ENCODE peak calls at places on chromosomes 16 and 17, in eight cellular contexts. Z, K, H, B, J, G, P and F are unnamed samples.
A peak's percentile ranks its signal among the peaks of the same experiment; 100 is the strongest.

GRCh38 chr16:17238285-17239028 is 232.3 kb downstream of the XYLT1 start:
- DNase-seq in Z (peak; percentile 33), K (no peak), H (no peak), B (no peak), J (no peak), G (no peak), P (no peak), F (no peak)

GRCh38 chr16:6343157-6343556 is 989.5 kb upstream of the RBFOX1 start:
- DNase-seq in Z (no peak), K (no peak), H (no peak), B (no peak), J (no peak), G (no peak), P (no peak), F (no peak)

GRCh38 chr16:19105131-19105530 is 8.6 kb upstream of the ITPRIPL2 start:
- DNase-seq in Z (no peak), K (no peak), H (no peak), B (no peak), J (no peak), G (no peak), P (no peak), F (no peak)

GRCh38 chr16:14172200-14172805 is 101.2 kb downstream of the MRTFB start:
- DNase-seq in Z (peak; percentile 81), K (peak; percentile 27), H (no peak), B (no peak), J (peak; percentile 42), G (peak; percentile 84), P (no peak), F (peak; percentile 91)

GRCh38 chr17:1592751-1593629 is 30.4 kb upstream of the PITPNA start:
- DNase-seq in Z (no peak), K (peak; percentile 84), H (no peak), B (no peak), J (no peak), G (no peak), P (no peak), F (no peak)

GRCh38 chr16:27722266-27722636 is 172.3 kb downstream of the KATNIP start:
- DNase-seq in Z (no peak), K (no peak), H (no peak), B (no peak), J (no peak), G (no peak), P (no peak), F (no peak)

GRCh38 chr17:80737106-80738019 is 192.7 kb downstream of the RPTOR start:
- DNase-seq in Z (no peak), K (no peak), H (no peak), B (no peak), J (no peak), G (no peak), P (no peak), F (no peak)

GRCh38 chr16:53249331-53249730 is 184.9 kb upstream of the RBL2 start:
- DNase-seq in Z (no peak), K (no peak), H (no peak), B (no peak), J (no peak), G (no peak), P (no peak), F (no peak)

GRCh38 chr17:80477647-80478478 is 1.5 kb upstream of the NPTX1 start:
- DNase-seq in Z (peak; percentile 32), K (peak; percentile 83), H (peak; percentile 20), B (no peak), J (no peak), G (peak; percentile 59), P (no peak), F (peak; percentile 53)

GRCh38 chr17:67469208-67469980 is 92.3 kb downstream of the PITPNC1 start:
- DNase-seq in Z (no peak), K (peak; percentile 34), H (no peak), B (no peak), J (no peak), G (peak; percentile 28), P (no peak), F (peak; percentile 31)

GRCh38 chr17:50076221-50076590 is 18.9 kb upstream of the PDK2 start:
- DNase-seq in Z (no peak), K (no peak), H (no peak), B (no peak), J (no peak), G (no peak), P (no peak), F (no peak)

GRCh38 chr16:25065899-25066298 is 45.6 kb upstream of the LCMT1 start:
- DNase-seq in Z (no peak), K (peak; percentile 22), H (no peak), B (no peak), J (no peak), G (no peak), P (no peak), F (no peak)

GRCh38 chr17:35568561-35568960 is 7.9 kb upstream of the SLFN14 start:
- DNase-seq in Z (peak; percentile 40), K (peak; percentile 61), H (peak; percentile 21), B (no peak), J (peak; percentile 52), G (peak; percentile 62), P (no peak), F (peak; percentile 74)

GRCh38 chr17:62658136-62658535 is 30.7 kb downstream of the MRC2 start:
- DNase-seq in Z (no peak), K (no peak), H (no peak), B (no peak), J (no peak), G (no peak), P (no peak), F (no peak)

GRCh38 chr17:68865584-68865983 is 89.6 kb downstream of the ABCA8 start:
- DNase-seq in Z (no peak), K (no peak), H (no peak), B (no peak), J (no peak), G (no peak), P (no peak), F (no peak)

GRCh38 chr17:50141026-50141749 is 9.3 kb downstream of the PPP1R9B start:
- DNase-seq in Z (no peak), K (no peak), H (no peak), B (no peak), J (no peak), G (no peak), P (no peak), F (no peak)

GRCh38 chr17:28738680-28739384 is 5.0 kb upstream of the TRAF4 start:
- DNase-seq in Z (no peak), K (no peak), H (no peak), B (no peak), J (no peak), G (no peak), P (no peak), F (no peak)

GRCh38 chr16:74064120-74064735 is 232.4 kb upstream of the PSMD7 start:
- DNase-seq in Z (no peak), K (no peak), H (no peak), B (no peak), J (no peak), G (peak; percentile 1), P (no peak), F (no peak)
- H3K4me3 ChIP-seq in Z (no peak overlapping the region), K (no peak overlapping the region), H (no peak overlapping the region), B (no peak overlapping the region), J (no peak overlapping the region), G (no peak overlapping the region), P (no peak overlapping the region), F (no peak overlapping the region)

DNA sequence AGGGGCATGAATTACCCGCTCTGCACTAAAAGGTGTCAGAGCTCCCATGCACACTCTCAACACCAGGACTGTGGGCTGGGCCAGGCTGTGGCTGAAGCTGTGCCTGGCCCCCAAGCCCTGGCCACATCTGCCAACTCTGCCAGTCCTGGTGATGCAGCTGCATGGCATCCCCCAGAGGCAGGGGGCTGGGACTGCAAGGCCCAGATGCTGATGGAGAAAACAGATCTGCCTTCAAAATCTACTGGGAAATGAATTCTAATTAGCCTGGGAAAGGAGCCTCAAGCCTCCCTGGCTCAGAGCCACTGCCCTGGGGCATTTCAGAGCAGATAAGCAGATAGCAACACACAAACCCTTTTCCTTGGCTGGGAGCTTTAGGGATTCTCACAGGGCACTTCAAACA is 3.4 kb downstream of the CHST6 start:
- DNase-seq in Z (no peak), K (no peak), H (no peak), B (no peak), J (peak; percentile 40), G (no peak), P (no peak), F (no peak)
- TF ChIP-seq CTCF in Z (no peak), K (no peak), H (no peak), B (no peak), J (peak; percentile 52), G (no peak), P (no peak), F (no peak)

GRCh38 chr17:75570034-75570676 is 17.4 kb upstream of the MYO15B start:
- DNase-seq in Z (no peak), K (peak; percentile 2), H (no peak), B (no peak), J (no peak), G (no peak), P (no peak), F (no peak)

GRCh38 chr17:75572713-75573539 is 14.7 kb upstream of the MYO15B start:
- DNase-seq in Z (no peak), K (peak; percentile 3), H (no peak), B (no peak), J (no peak), G (no peak), P (no peak), F (no peak)

GRCh38 chr17:75570772-75571171 is 16.8 kb upstream of the MYO15B start:
- DNase-seq in Z (no peak), K (peak; percentile 2), H (no peak), B (no peak), J (no peak), G (no peak), P (no peak), F (no peak)

GRCh38 chr17:75571197-75571884 is 16.3 kb upstream of the MYO15B start:
- DNase-seq in Z (no peak), K (peak; percentile 4), H (no peak), B (no peak), J (no peak), G (peak; percentile 9), P (no peak), F (no peak)

GRCh38 chr17:75571885-75572215 is 15.8 kb upstream of the MYO15B start:
- DNase-seq in Z (no peak), K (no peak), H (no peak), B (no peak), J (no peak), G (no peak), P (no peak), F (no peak)
- H3K4me3 ChIP-seq in Z (no peak overlapping the region), K (no peak overlapping the region), H (no peak overlapping the region), B (no peak overlapping the region), J (no peak overlapping the region), G (no peak overlapping the region), P (no peak overlapping the region), F (no peak overlapping the region)

DNA sequence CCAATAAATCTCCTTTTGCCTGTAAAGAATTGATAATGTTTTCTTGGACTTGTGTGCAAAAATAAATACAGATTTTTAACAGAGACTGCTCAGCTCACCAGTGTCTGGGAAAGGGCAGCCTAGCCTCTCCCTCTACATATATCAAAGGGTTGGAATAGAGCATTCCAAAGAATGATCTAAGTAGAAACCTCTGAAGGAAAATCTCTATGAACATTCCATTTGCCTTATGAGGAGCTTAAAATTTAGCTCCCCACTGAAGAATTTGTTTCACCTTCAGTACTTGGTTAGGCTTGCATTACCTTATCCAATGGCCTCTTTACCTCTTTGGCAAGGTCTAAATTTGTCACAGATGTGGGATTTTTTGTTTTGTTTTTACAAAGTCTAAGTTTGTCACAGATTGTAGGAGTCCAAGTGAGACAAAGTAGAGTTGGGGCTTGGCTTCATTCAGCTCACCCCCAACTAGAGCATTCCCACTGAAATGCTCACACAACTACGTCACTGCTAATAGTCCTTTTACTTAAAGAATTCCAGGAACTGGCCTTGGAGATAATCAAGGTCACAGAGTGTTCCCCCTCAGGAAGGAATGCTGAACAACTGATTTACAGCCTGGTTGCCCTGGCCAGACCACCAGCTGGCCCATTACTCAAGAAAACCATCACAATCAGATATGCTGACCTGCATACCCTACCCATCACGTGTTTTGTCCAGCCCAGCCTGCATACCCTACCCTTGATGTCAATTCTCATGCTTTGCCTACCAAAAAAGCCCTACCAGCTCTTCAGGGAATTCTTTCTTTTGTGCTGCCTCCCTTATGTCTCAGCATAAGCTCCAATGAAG is 26.6 kb upstream of the PPM1D start:
- DNase-seq in Z (peak; percentile 86), K (peak; percentile 29), H (no peak), B (no peak), J (no peak), G (peak; percentile 74), P (no peak), F (no peak)
- TF ChIP-seq CTCF in Z (peak; percentile 12), K (no peak), H (no peak), B (no peak), J (no peak), G (peak; percentile 26), P (no peak), F (no peak)